ENCODE peak calls at places on chromosomes 5 and 9, in four cellular contexts. G is fibroblast of lung, P is breast epithelium, Q is neural crest cell. Z is an unnamed sample.

GRCh38 chr9:37390759-37391158 is 31.7 kb upstream of the GRHPR start:
- DNase-seq in G (no peak), P (no peak), Q (no peak), Z (peak; percentile 29)

GRCh38 chr5:2298746-2299145 is 416.0 kb upstream of the IRX4 start:
- DNase-seq in G (no peak), P (no peak), Q (no peak), Z (no peak)

GRCh38 chr5:145660897-145661650 is 174.1 kb downstream of the PRELID2 start:
- DNase-seq in G (peak; percentile 86), P (no peak), Q (no peak), Z (no peak)

GRCh38 chr9:89475891-89476440 is 21.9 kb downstream of the SEMA4D start:
- DNase-seq in G (no peak), P (no peak), Q (no peak), Z (no peak)

GRCh38 chr9:130196643-130197042 is 24.4 kb downstream of the NCS1 start:
- DNase-seq in G (no peak), P (no peak), Q (no peak), Z (no peak)

GRCh38 chr5:56233230-56233629 is at the start of gene ANKRD55:
- DNase-seq in G (peak; percentile 18), P (no peak), Q (no peak), Z (peak; percentile 7)

GRCh38 chr9:4642351-4642750 is 19.7 kb upstream of the PLPP6 start:
- DNase-seq in G (no peak), P (no peak), Q (no peak), Z (no peak)

GRCh38 chr5:95924720-95925119 is 36.9 kb downstream of the ELL2 start:
- DNase-seq in G (peak; percentile 87), P (no peak), Q (no peak), Z (peak; percentile 90)

GRCh38 chr5:54897001-54897400 is 88.4 kb downstream of the ESM1 start:
- DNase-seq in G (no peak), P (no peak), Q (no peak), Z (no peak)

GRCh38 chr9:4111233-4112000 is 188.5 kb downstream of the GLIS3 start:
- DNase-seq in G (peak; percentile 69), P (no peak), Q (no peak), Z (peak; percentile 37)

GRCh38 chr9:122360891-122361290 is 9.9 kb upstream of the PTGS1 start:
- DNase-seq in G (no peak), P (no peak), Q (no peak), Z (no peak)

GRCh38 chr9:98159790-98160189 is 32.6 kb downstream of the CORO2A start:
- DNase-seq in G (no peak), P (no peak), Q (no peak), Z (no peak)

GRCh38 chr9:18368206-18368605 is 105.7 kb upstream of the ADAMTSL1 start:
- DNase-seq in G (peak; percentile 17), P (no peak), Q (no peak), Z (peak; percentile 34)

GRCh38 chr5:56479701-56480304 is 246.7 kb upstream of the ANKRD55 start:
- DNase-seq in G (no peak), P (no peak), Q (no peak), Z (no peak)

GRCh38 chr9:100472725-100473261 is at the start of gene TMEFF1:
- DNase-seq in G (no peak), P (no peak), Q (peak; percentile 70), Z (no peak)

GRCh38 chr5:1409386-1410110 is 35.7 kb downstream of the SLC6A3 start:
- DNase-seq in G (peak; percentile 5), P (no peak), Q (peak; percentile 34), Z (peak; percentile 30)

GRCh38 chr9:108565651-108566378 is 290.0 kb downstream of the ACTL7B start:
- DNase-seq in G (peak; percentile 94), P (peak; percentile 57), Q (peak; percentile 43), Z (peak; percentile 93)

GRCh38 chr9:79883073-79883645 is 311.4 kb downstream of the TLE4 start:
- DNase-seq in G (no peak), P (no peak), Q (no peak), Z (no peak)

GRCh38 chr9:129697111-129697955 is 31.9 kb downstream of the PRRX2 start:
- DNase-seq in G (peak; percentile 66), P (no peak), Q (peak; percentile 14), Z (peak; percentile 41)

GRCh38 chr5:179344301-179345178 is 721 bp downstream of the ADAMTS2 start:
- DNase-seq in G (no peak), P (no peak), Q (peak; percentile 27), Z (peak; percentile 33)

GRCh38 chr9:2281803-2282185 is 266.6 kb downstream of the SMARCA2 start:
- DNase-seq in G (no peak), P (no peak), Q (no peak), Z (no peak)

GRCh38 chr9:8262625-8263622 is 463.3 kb upstream of the DMAC1 start:
- DNase-seq in G (peak; percentile 22), P (no peak), Q (no peak), Z (no peak)

GRCh38 chr9:135905380-135906282 is 1.7 kb downstream of the CAMSAP1 start:
- DNase-seq in G (peak; percentile 58), P (no peak), Q (no peak), Z (no peak)

GRCh38 chr9:36479086-36479485 is 79.0 kb upstream of the RNF38 start:
- DNase-seq in G (no peak), P (no peak), Q (peak; percentile 6), Z (no peak)

GRCh38 chr5:78522476-78523105 is 126.0 kb downstream of the LHFPL2 start:
- DNase-seq in G (no peak), P (no peak), Q (no peak), Z (no peak)
- TF ChIP-seq CTCF in G (no peak), P (no peak), Q (no peak), Z (no peak)

GRCh38 chr5:167603135-167603534 is 688.3 kb upstream of the WWC1 start:
- DNase-seq in G (no peak), P (no peak), Q (no peak), Z (no peak)

GRCh38 chr5:167614294-167615104 is 676.9 kb upstream of the WWC1 start:
- DNase-seq in G (peak; percentile 24), P (no peak), Q (no peak), Z (no peak)

GRCh38 chr5:167608708-167609272 is 682.7 kb upstream of the WWC1 start:
- DNase-seq in G (no peak), P (no peak), Q (no peak), Z (no peak)
- TF ChIP-seq CTCF in G (no peak), P (no peak), Q (peak; percentile 38), Z (no peak)

DNA sequence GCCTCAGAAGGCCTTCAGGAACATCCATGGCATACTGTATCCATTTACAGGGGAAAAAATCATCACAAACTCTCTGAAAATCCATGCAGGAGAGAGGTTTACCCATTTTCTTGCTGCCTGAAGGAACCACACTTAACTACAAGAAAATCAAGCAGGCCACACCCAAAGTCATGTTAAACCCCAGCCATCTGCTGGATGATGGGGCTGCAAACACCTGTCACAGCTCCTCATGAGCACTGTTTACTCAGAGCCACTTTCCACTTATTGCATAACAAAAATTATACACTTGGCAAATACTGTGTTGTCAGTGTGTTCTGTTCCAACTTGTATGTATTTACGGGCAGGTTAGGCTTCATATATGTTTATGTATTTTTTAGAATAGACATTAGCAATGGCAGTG is 35.8 kb downstream of the PPIC start:
- DNase-seq in G (no peak), P (no peak), Q (no peak), Z (no peak)
- TF ChIP-seq CTCF in G (no peak), P (no peak), Q (no peak), Z (no peak)

GRCh38 chr9:34863426-34863825 is 94.7 kb upstream of the PHF24 start:
- DNase-seq in G (no peak), P (no peak), Q (no peak), Z (no peak)

GRCh38 chr9:34866614-34867013 is 91.5 kb upstream of the PHF24 start:
- DNase-seq in G (no peak), P (no peak), Q (no peak), Z (no peak)

DNA sequence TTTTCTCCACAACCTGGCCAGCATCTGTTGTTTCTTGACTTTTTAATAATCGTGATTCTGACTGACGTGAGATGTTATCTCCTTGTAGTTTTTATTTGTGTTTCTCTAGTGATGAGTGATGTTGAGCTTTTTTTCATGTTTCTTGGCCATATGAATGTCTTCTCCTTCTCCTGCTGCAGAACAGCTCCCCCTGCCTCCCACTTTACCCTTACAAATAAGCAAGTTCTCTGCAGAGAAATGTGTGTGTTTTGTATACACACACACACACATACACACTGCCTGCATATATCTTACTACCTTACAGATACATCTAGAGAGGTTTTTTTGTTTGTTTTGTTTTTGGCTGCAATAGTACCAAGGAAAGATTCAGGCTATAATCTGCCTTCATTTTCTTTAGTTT is 88.7 kb upstream of the PHF24 start:
- DNase-seq in G (peak; percentile 25), P (no peak), Q (no peak), Z (peak; percentile 68)
- TF ChIP-seq CTCF in G (no peak), P (no peak), Q (peak; percentile 40), Z (peak; percentile 68)

GRCh38 chr5:14778789-14779070 is 92.8 kb downstream of the ANKH start:
- DNase-seq in G (no peak), P (no peak), Q (no peak), Z (no peak)
- TF ChIP-seq CTCF in G (no peak), P (no peak), Q (no peak), Z (no peak)

DNA sequence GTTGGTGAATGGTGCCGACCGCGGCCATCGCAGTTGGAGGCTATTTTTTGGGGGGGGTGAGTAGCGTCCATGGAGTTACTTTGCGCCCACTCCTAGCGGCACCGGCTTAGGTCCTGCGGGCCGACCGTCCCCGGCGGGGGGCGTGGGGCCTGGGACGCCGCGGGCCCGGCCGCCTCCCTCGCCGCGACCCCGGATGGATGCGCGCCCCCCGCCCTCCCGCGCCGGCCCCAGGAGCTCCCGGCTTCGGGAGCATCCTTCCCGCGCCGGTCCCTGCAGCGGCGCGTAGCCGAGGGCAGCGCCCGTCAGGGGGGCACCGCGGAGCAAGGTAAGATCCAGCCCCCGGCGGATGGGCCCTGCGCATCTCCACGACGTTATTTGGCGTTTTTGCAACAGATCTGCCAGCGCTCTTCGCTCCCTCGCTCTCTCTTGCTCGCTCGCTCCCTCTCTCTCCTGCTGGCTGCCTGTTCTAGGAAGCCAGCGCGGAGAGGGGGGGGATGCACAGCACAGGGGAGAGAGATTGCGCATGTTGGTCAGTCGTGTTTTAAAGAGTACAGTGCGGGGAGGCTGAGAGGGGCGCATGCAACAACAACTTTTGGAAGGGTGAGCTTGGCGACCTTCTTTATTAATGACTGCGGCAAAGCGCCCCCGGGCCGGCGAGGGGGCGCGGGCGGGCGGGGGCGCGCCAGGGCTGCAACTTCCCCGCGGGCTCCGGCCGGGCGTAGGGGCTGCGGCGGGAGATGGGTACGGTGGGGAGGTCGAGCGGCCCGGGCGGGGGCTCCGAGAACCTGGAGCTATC is 415 bp downstream of the JADE2 start:
- DNase-seq in G (peak; percentile 86), P (peak; percentile 78), Q (peak; percentile 61), Z (peak; percentile 91)
- TF ChIP-seq CTCF in G (no peak), P (no peak), Q (no peak), Z (peak; percentile 37)

GRCh38 chr5:7849531-7850240 is 1.2 kb downstream of the CFAP90 start:
- DNase-seq in G (no peak), P (no peak), Q (peak; percentile 34), Z (no peak)

GRCh38 chr5:7850241-7850532 is 746 bp downstream of the CFAP90 start:
- DNase-seq in G (no peak), P (no peak), Q (no peak), Z (no peak)

GRCh38 chr5:7851240-7851592 is 283 bp upstream of the CFAP90 start:
- DNase-seq in G (no peak), P (no peak), Q (no peak), Z (no peak)

GRCh38 chr5:7851617-7852289 is 820 bp upstream of the CFAP90 start:
- DNase-seq in G (no peak), P (no peak), Q (no peak), Z (no peak)

GRCh38 chr5:7850533-7851239 is at the start of gene CFAP90:
- DNase-seq in G (peak; percentile 38), P (no peak), Q (peak; percentile 65), Z (peak; percentile 66)
- TF ChIP-seq CTCF in G (peak; percentile 15), P (peak; percentile 36), Q (peak; percentile 59), Z (peak; percentile 63)

GRCh38 chr5:132190161-132190817 is 37.4 kb downstream of the P4HA2 start:
- DNase-seq in G (peak; percentile 81), P (no peak), Q (no peak), Z (peak; percentile 90)
- TF ChIP-seq CTCF in G (peak; percentile 81), P (peak; percentile 51), Q (peak; percentile 82), Z (peak; percentile 90)

Z was measured in choroid plexus epithelial cell.